ENCODE peak calls at places on chromosome X, in four cellular contexts. J is colonic mucosa, B is bronchial epithelial cell, M is A673. X is an unnamed sample.

GRCh38 chrX:131693359-131693758 is 149.5 kb downstream of the OR13H1 start:
- DNase-seq in B (no peak), M (no peak), J (no peak), X (no peak)

GRCh38 chrX:12978205-12979010 is 3.5 kb downstream of the TMSB4X start:
- DNase-seq in J (peak), B (peak), M (peak), X (peak)

GRCh38 chrX:79325263-79325958 is 41.7 kb downstream of the ITM2A start:
- DNase-seq in J (no peak), M (no peak), B (no peak), X (peak)

GRCh38 chrX:133819546-133819945 is 165.8 kb downstream of the GPC3 start:
- DNase-seq in J (no peak), M (no peak), B (no peak), X (no peak)

GRCh38 chrX:44580466-44580865 is 37.8 kb upstream of the FUNDC1 start:
- DNase-seq in J (no peak), B (peak), M (no peak), X (peak)

GRCh38 chrX:154401045-154401799 is 3.0 kb downstream of the RPL10 start:
- DNase-seq in M (peak), J (no peak), B (peak), X (no peak)

GRCh38 chrX:53073115-53073581 is 9.0 kb upstream of the TSPYL2 start:
- DNase-seq in J (no peak), B (no peak), M (no peak), X (peak)

GRCh38 chrX:107684956-107685385 is 56.7 kb downstream of the PRPS1 start:
- DNase-seq in B (peak), J (peak), M (no peak), X (peak)

GRCh38 chrX:53196678-53197077 is 28.3 kb downstream of the KDM5C start:
- DNase-seq in J (no peak), M (no peak), B (no peak), X (no peak)

GRCh38 chrX:16215660-16216059 is 48.4 kb downstream of the MAGEB17 start:
- DNase-seq in B (no peak), M (peak), J (no peak), X (no peak)

GRCh38 chrX:110847334-110847733 is 51.7 kb upstream of the CHRDL1 start:
- DNase-seq in B (peak), M (peak), J (peak), X (peak)

GRCh38 chrX:74304016-74304415 is at the start of gene ZCCHC13:
- DNase-seq in M (no peak), B (no peak), J (no peak), X (no peak)

GRCh38 chrX:153381684-153382532 is 19.2 kb downstream of the PNMA6E start:
- DNase-seq in M (peak), B (no peak), J (no peak), X (peak)

GRCh38 chrX:47936224-47936939 is 67.4 kb downstream of the ZNF182 start:
- DNase-seq in J (no peak), M (no peak), B (no peak), X (no peak)

GRCh38 chrX:42714981-42715688 is 62.8 kb downstream of the PPP1R2C start:
- DNase-seq in J (peak), B (peak), M (peak), X (peak)

GRCh38 chrX:123860983-123861382 is 1.1 kb downstream of the XIAP start:
- DNase-seq in J (no peak), M (peak), B (peak), X (peak)

GRCh38 chrX:57104921-57105398 is 16.4 kb downstream of the SPIN2B start:
- DNase-seq in B (no peak), M (peak), J (no peak), X (no peak)

GRCh38 chrX:102155806-102156179 is at the start of gene BEX5:
- DNase-seq in B (peak), M (peak), J (peak), X (peak)

GRCh38 chrX:47751670-47752069 is 85.0 kb upstream of the ZNF81 start:
- DNase-seq in B (peak), M (no peak), J (peak), X (peak)

GRCh38 chrX:100615015-100615414 is 21.6 kb downstream of the TSPAN6 start:
- DNase-seq in J (peak), B (peak), M (peak), X (peak)

GRCh38 chrX:9785944-9786741 is at the start of gene SHROOM2:
- DNase-seq in B (no peak), J (peak), M (peak), X (no peak)

GRCh38 chrX:8987672-8988250 is 46.2 kb downstream of the FAM9B start:
- DNase-seq in B (no peak), J (no peak), M (no peak), X (no peak)

GRCh38 chrX:70969635-70970481 is 39.0 kb upstream of the SLC7A3 start:
- DNase-seq in B (no peak), J (no peak), M (peak), X (no peak)

GRCh38 chrX:40097492-40098263 is at the start of gene BCOR:
- DNase-seq in B (no peak), J (peak), M (peak), X (peak)

GRCh38 chrX:74232859-74233258 is 71.1 kb upstream of the ZCCHC13 start:
- DNase-seq in B (peak), M (peak), J (no peak), X (peak)

GRCh38 chrX:121761845-121762244 is 714.4 kb downstream of the GLUD2 start:
- DNase-seq in M (no peak), J (no peak), B (peak), X (no peak)

GRCh38 chrX:151151668-151152267 is 24.6 kb upstream of the GPR50 start:
- DNase-seq in J (peak), M (peak), B (peak), X (peak)

GRCh38 chrX:17030092-17030491 is 83.6 kb downstream of the REPS2 start:
- DNase-seq in B (no peak), M (no peak), J (no peak), X (no peak)

GRCh38 chrX:13790206-13791131 is 26.4 kb downstream of the GPM6B start:
- DNase-seq in M (no peak), J (no peak), B (no peak), X (peak)

GRCh38 chrX:18640686-18641085 is 31.2 kb downstream of the RS1 start:
- DNase-seq in B (no peak), M (no peak), J (no peak), X (no peak)

GRCh38 chrX:38798956-38799355 is 2.3 kb upstream of the MID1IP1 start:
- DNase-seq in M (no peak), J (no peak), B (peak), X (peak)

GRCh38 chrX:33725556-33726232 is 406.4 kb downstream of the FAM47A start:
- DNase-seq in B (peak), M (peak), J (no peak), X (peak)

GRCh38 chrX:134908235-134908834 is 82.5 kb upstream of the SMIM10 start:
- DNase-seq in M (peak), B (no peak), J (no peak), X (peak)

GRCh38 chrX:15675490-15675921 is 10.9 kb upstream of the CLTRN start:
- DNase-seq in M (peak), B (peak), J (peak), X (peak)

GRCh38 chrX:134173541-134174272 is 63.3 kb upstream of the CCDC160 start:
- DNase-seq in J (no peak), B (no peak), M (no peak), X (no peak)

GRCh38 chrX:128807367-128807766 is 715.9 kb downstream of the SMARCA1 start:
- DNase-seq in B (no peak), J (no peak), M (no peak), X (peak)

GRCh38 chrX:19697416-19697815 is 182.1 kb upstream of the MAP3K15 start:
- DNase-seq in M (no peak), B (peak), J (no peak), X (peak)

GRCh38 chrX:132488092-132488749 is 617 bp downstream of the MBNL3 start:
- DNase-seq in B (peak), J (no peak), M (peak), X (peak)

GRCh38 chrX:134537179-134537945 is 77.4 kb downstream of the HPRT1 start:
- DNase-seq in B (no peak), J (peak), M (no peak), X (peak)

GRCh38 chrX:1448793-1449580 is 3.7 kb downstream of the ASMTL start:
- DNase-seq in M (no peak), J (no peak), B (no peak), X (no peak)
- TF ChIP-seq CTCF in M (no peak), J (no peak), B (no peak), X (no peak)

GRCh38 chrX:119943185-119943988 is at the start of gene NKAP:
- DNase-seq in M (peak), J (peak), B (peak), X (peak)
- TF ChIP-seq CTCF in M (no peak), J (no peak), B (peak), X (no peak)

GRCh38 chrX:63506320-63506719 is 155.2 kb upstream of the SPIN4 start:
- DNase-seq in B (peak), J (no peak), M (peak), X (peak)
- TF ChIP-seq CTCF in B (peak), J (no peak), M (peak), X (peak)

DNA sequence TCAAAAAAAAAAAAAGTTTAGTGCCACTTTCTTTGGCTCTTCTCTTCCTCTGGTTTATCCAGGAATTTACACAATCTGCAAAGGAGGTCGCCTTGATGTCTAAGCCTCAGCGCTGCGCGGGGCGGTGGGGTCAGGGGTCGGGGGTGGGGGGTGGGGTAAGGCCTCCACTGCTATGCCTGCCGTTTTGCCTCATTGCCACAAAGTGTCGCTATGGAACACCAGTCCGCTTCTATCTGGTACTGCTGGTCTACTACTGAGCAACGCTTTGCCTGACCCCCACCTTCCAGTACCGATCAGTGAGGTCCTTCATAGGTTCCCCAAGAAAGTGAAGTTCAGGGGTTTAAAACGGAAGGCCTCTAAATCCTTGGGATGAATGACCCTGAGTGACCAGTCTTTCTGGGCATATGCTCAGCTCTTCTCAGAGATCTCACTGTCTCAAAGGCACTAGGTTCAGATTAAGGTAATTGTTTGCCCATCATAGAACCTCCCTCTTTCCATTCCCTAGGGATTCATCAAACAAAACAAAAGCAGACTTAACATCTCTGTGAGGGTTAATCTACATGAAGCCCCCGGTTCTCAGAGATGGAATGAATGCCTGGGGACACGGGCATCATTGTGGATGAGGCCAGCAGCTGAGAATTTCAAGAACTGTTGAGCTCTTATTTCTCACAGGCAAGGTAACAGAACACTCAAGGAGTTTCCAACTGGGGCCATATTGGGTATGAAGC is 16.9 kb upstream of the TSR2 start:
- DNase-seq in J (no peak), B (no peak), M (no peak), X (no peak)
- TF ChIP-seq CTCF in J (no peak), B (no peak), M (no peak), X (no peak)

GRCh38 chrX:21975827-21976226 is 35.3 kb downstream of the SMS start:
- DNase-seq in J (no peak), B (peak), M (peak), X (peak)
- TF ChIP-seq CTCF in J (no peak), B (no peak), M (peak), X (peak)